ENCODE peak calls at places on chromosomes 6 and 20, in four cellular contexts. T is aorta; H is A549; E is naive thymus-derived CD4-positive, alpha-beta T cell. L is an unnamed sample.

GRCh38 chr6:158068893-158069799 is 87.5 kb downstream of the SYNJ2 start:
- DNase-seq in T (peak; percentile 81), H (peak; percentile 65), E (no peak), L (peak; percentile 64)

GRCh38 chr20:23412026-23412425 is 9.3 kb downstream of the NAPB start:
- DNase-seq in T (no peak), H (no peak), E (no peak), L (no peak)

GRCh38 chr6:22886881-22887581 is 317.7 kb downstream of the HDGFL1 start:
- DNase-seq in T (no peak), H (no peak), E (no peak), L (no peak)

GRCh38 chr20:8557711-8558110 is 425.6 kb downstream of the PLCB1 start:
- DNase-seq in T (no peak), H (no peak), E (no peak), L (no peak)

GRCh38 chr6:73516712-73517489 is 3.9 kb downstream of the EEF1A1 start:
- DNase-seq in T (no peak), H (no peak), E (no peak), L (no peak)

GRCh38 chr6:144223686-144224085 is 61.4 kb upstream of the UTRN start:
- DNase-seq in T (no peak), H (no peak), E (no peak), L (no peak)

GRCh38 chr20:49832632-49833327 is 20.2 kb downstream of the SLC9A8 start:
- DNase-seq in T (no peak), H (no peak), E (no peak), L (no peak)

GRCh38 chr20:9442858-9443257 is 71.5 kb upstream of the LAMP5 start:
- DNase-seq in T (no peak), H (no peak), E (no peak), L (no peak)

GRCh38 chr20:2005359-2005758 is 11.5 kb upstream of the PDYN start:
- DNase-seq in T (no peak), H (no peak), E (no peak), L (no peak)

GRCh38 chr6:104943781-104944180 is 13.1 kb upstream of the LIN28B start:
- DNase-seq in T (no peak), H (no peak), E (no peak), L (no peak)

GRCh38 chr20:32877507-32877906 is 18.8 kb downstream of the EFCAB8 start:
- DNase-seq in T (no peak), H (no peak), E (no peak), L (no peak)

DNA sequence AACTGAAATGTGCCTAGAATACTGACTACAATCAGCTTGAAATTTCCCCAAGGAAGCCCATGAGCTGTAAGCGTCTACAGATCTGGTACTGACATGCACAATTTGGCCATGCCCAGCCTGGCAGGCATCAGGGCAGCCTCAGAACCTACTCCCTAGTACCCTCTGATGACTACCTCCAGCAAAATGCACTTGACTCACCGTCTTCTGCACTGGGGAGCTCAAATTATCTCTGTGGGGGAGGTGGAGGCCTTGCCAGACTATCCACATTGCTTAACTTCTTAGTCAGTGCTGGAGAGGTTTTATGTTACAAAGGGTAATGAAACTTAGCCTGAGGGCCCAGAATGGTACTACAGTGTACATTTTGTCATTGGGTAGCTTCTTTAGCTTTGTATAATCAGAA is 126.0 kb upstream of the ADGRF1 start:
- DNase-seq in T (no peak), H (peak; percentile 66), E (no peak), L (peak; percentile 65)
- H3K4me1 ChIP-seq in T (no peaks in the 10 kb centered on the region), H (peaks cover 37% of the 10 kb centered on the region), E (no peaks in the 10 kb centered on the region), L (no peaks in the 10 kb centered on the region)

GRCh38 chr6:3748726-3749389 is 2.7 kb downstream of the PXDC1 start:
- DNase-seq in T (no peak), H (no peak), E (no peak), L (no peak)

GRCh38 chr6:3746696-3747095 is 4.8 kb downstream of the PXDC1 start:
- DNase-seq in T (no peak), H (no peak), E (no peak), L (no peak)

GRCh38 chr6:3747100-3747737 is 4.3 kb downstream of the PXDC1 start:
- DNase-seq in T (peak; percentile 74), H (no peak), E (no peak), L (no peak)

GRCh38 chr6:3749390-3749978 is 2.0 kb downstream of the PXDC1 start:
- DNase-seq in T (no peak), H (no peak), E (no peak), L (no peak)

DNA sequence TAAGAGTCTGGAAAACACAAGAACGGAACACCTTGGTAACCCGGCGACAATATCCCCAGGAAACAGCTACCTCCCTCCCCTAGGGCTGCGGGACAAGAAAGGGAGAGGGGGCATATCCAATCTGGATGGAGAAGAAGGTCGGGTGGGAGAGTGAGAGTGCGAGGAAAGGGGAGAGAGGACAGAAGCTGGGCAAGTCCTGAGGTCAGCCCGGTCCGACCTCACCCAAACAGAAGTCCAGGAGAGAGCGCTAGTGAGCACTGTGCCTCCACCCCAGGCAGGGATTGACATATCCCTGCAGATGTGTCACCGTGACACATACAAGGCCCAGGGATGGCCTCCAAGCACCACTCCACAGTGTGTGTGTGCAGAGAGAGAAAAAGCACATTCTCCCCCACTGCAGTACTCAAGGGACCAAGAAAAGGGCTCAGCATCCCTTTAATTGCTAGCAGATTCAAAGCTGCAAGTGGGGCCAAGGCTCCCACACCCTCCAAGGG is 3.3 kb downstream of the PXDC1 start:
- DNase-seq in T (peak; percentile 88), H (peak; percentile 86), E (no peak), L (peak; percentile 86)
- H3K4me3 ChIP-seq in T (peak overlapping the region; percentile 98), H (no peak overlapping the region), E (no peak overlapping the region), L (no peak overlapping the region)

GRCh38 chr6:82364087-82365010 is 732 bp downstream of the TPBG start:
- DNase-seq in T (peak; percentile 90), H (peak; percentile 44), E (no peak), L (peak; percentile 77)
- H3K4me1 ChIP-seq in T (no peaks in the 10 kb centered on the region), H (peaks cover 27% of the 10 kb centered on the region), E (peaks cover 2% of the 10 kb centered on the region), L (no peaks in the 10 kb centered on the region)

GRCh38 chr20:26135325-26136110 is 438.9 kb upstream of the ZNF337 start:
- DNase-seq in T (no peak), H (no peak), E (no peak), L (no peak)
- H3K4me3 ChIP-seq in T (no peak overlapping the region), H (no peak overlapping the region), E (no peak overlapping the region), L (no peak overlapping the region)

L was measured in right cardiac atrium.